ENCODE peak calls at places on chromosome 14, in four cellular contexts. One of them, this sample, is unnamed.

GRCh38 chr14:58491593-58491992 is 64.1 kb downstream of the KIAA0586 start:
- DNase-seq in mesothelial cell of epicardium: no peak
- DNase-seq in GM20000: no peak
- DNase-seq in nephron progenitor cell: no peak
- DNase-seq in this sample: no peak

GRCh38 chr14:37584211-37585100 is 10.6 kb downstream of the FOXA1 start:
- DNase-seq in mesothelial cell of epicardium: no peak
- DNase-seq in GM20000: peak; percentile 29
- DNase-seq in nephron progenitor cell: peak; percentile 29
- DNase-seq in this sample: no peak

GRCh38 chr14:75184447-75184846 is 8.0 kb upstream of the TMED10 start:
- DNase-seq in mesothelial cell of epicardium: no peak
- DNase-seq in GM20000: peak; percentile 34
- DNase-seq in nephron progenitor cell: no peak
- DNase-seq in this sample: no peak

GRCh38 chr14:38187475-38187874 is 20.2 kb upstream of the SSTR1 start:
- DNase-seq in mesothelial cell of epicardium: no peak
- DNase-seq in GM20000: no peak
- DNase-seq in nephron progenitor cell: no peak
- DNase-seq in this sample: no peak

GRCh38 chr14:45044638-45045037 is 39.3 kb upstream of the PRPF39 start:
- DNase-seq in mesothelial cell of epicardium: no peak
- DNase-seq in GM20000: no peak
- DNase-seq in nephron progenitor cell: no peak
- DNase-seq in this sample: no peak

GRCh38 chr14:77376380-77376770 is 519 bp downstream of the TMED8 start:
- DNase-seq in mesothelial cell of epicardium: peak; percentile 44
- DNase-seq in GM20000: peak; percentile 30
- DNase-seq in nephron progenitor cell: peak; percentile 25
- DNase-seq in this sample: peak; percentile 23

GRCh38 chr14:61662437-61663311 is 32.6 kb upstream of the HIF1A start:
- DNase-seq in mesothelial cell of epicardium: no peak
- DNase-seq in GM20000: peak; percentile 74
- DNase-seq in nephron progenitor cell: no peak
- DNase-seq in this sample: no peak

GRCh38 chr14:59161571-59162175 is 26.8 kb upstream of the DAAM1 start:
- DNase-seq in mesothelial cell of epicardium: no peak
- DNase-seq in GM20000: peak; percentile 16
- DNase-seq in nephron progenitor cell: peak; percentile 25
- DNase-seq in this sample: no peak

GRCh38 chr14:50985816-50986396 is 41.6 kb upstream of the PYGL start:
- DNase-seq in mesothelial cell of epicardium: no peak
- DNase-seq in GM20000: no peak
- DNase-seq in nephron progenitor cell: no peak
- DNase-seq in this sample: no peak

GRCh38 chr14:22333408-22334274 is 255.4 kb downstream of the DAD1 start:
- DNase-seq in mesothelial cell of epicardium: no peak
- DNase-seq in GM20000: no peak
- DNase-seq in nephron progenitor cell: no peak
- DNase-seq in this sample: no peak

GRCh38 chr14:50452285-50452684 is 55.6 kb upstream of the CDKL1 start:
- DNase-seq in mesothelial cell of epicardium: no peak
- DNase-seq in GM20000: no peak
- DNase-seq in nephron progenitor cell: no peak
- DNase-seq in this sample: no peak

GRCh38 chr14:37384870-37385596 is 187.3 kb downstream of the MIPOL1 start:
- DNase-seq in mesothelial cell of epicardium: no peak
- DNase-seq in GM20000: no peak
- DNase-seq in nephron progenitor cell: no peak
- DNase-seq in this sample: no peak

GRCh38 chr14:67940476-67940875 is 120.9 kb downstream of the RAD51B start:
- DNase-seq in mesothelial cell of epicardium: no peak
- DNase-seq in GM20000: no peak
- DNase-seq in nephron progenitor cell: no peak
- DNase-seq in this sample: no peak

GRCh38 chr14:91303091-91303923 is 58.8 kb upstream of the GPR68 start:
- DNase-seq in mesothelial cell of epicardium: no peak
- DNase-seq in GM20000: peak; percentile 89
- DNase-seq in nephron progenitor cell: peak; percentile 98
- DNase-seq in this sample: peak; percentile 95

GRCh38 chr14:45939572-45939971 is 686.6 kb upstream of the MIS18BP1 start:
- DNase-seq in mesothelial cell of epicardium: no peak
- DNase-seq in GM20000: no peak
- DNase-seq in nephron progenitor cell: no peak
- DNase-seq in this sample: no peak

GRCh38 chr14:78904094-78904493 is 733.9 kb downstream of the NRXN3 start:
- DNase-seq in mesothelial cell of epicardium: no peak
- DNase-seq in GM20000: no peak
- DNase-seq in nephron progenitor cell: no peak
- DNase-seq in this sample: no peak
- TF ChIP-seq CTCF in mesothelial cell of epicardium: no peak
- TF ChIP-seq CTCF in GM20000: no peak
- TF ChIP-seq CTCF in nephron progenitor cell: no peak
- TF ChIP-seq CTCF in this sample: peak; percentile 19

DNA sequence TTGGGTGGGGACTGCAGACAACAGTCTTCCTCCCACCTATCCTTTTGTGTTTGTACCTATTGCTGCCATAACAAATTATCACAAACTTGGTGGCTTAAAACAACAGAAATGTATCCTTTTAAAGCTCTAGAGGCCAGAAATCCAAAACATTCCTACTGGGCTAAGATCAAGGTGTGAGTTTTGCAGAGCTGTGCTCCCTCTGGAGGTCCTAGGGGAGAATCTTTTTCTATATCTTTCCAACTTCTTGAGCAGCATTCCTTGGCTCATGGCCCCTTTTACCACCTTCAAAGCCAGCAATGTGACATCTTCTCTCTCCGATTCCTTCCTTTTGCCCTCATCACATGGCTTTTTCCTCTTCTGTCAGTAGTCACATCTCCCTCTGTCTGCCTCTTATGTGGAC is 190.6 kb downstream of the TTC8 start:
- DNase-seq in mesothelial cell of epicardium: no peak
- DNase-seq in GM20000: no peak
- DNase-seq in nephron progenitor cell: no peak
- DNase-seq in this sample: no peak
- TF ChIP-seq CTCF in mesothelial cell of epicardium: no peak
- TF ChIP-seq CTCF in GM20000: no peak
- TF ChIP-seq CTCF in nephron progenitor cell: no peak
- TF ChIP-seq CTCF in this sample: no peak

GRCh38 chr14:39766397-39767000 is 334.3 kb upstream of the FBXO33 start:
- DNase-seq in mesothelial cell of epicardium: no peak
- DNase-seq in GM20000: no peak
- DNase-seq in nephron progenitor cell: no peak
- DNase-seq in this sample: no peak
- TF ChIP-seq CTCF in mesothelial cell of epicardium: no peak
- TF ChIP-seq CTCF in GM20000: no peak
- TF ChIP-seq CTCF in nephron progenitor cell: no peak
- TF ChIP-seq CTCF in this sample: no peak

GRCh38 chr14:87155850-87156491 is 837.0 kb downstream of the GALC start:
- DNase-seq in mesothelial cell of epicardium: no peak
- DNase-seq in GM20000: no peak
- DNase-seq in nephron progenitor cell: no peak
- DNase-seq in this sample: no peak
- TF ChIP-seq CTCF in mesothelial cell of epicardium: no peak
- TF ChIP-seq CTCF in GM20000: no peak
- TF ChIP-seq CTCF in nephron progenitor cell: no peak
- TF ChIP-seq CTCF in this sample: no peak

GRCh38 chr14:55133416-55133815 is 4.4 kb downstream of the LGALS3 start:
- DNase-seq in mesothelial cell of epicardium: no peak
- DNase-seq in GM20000: no peak
- DNase-seq in nephron progenitor cell: no peak
- DNase-seq in this sample: no peak
- TF ChIP-seq CTCF in mesothelial cell of epicardium: no peak
- TF ChIP-seq CTCF in GM20000: no peak
- TF ChIP-seq CTCF in nephron progenitor cell: no peak
- TF ChIP-seq CTCF in this sample: no peak

GRCh38 chr14:64885555-64885954 is 5.8 kb upstream of the SPTB start:
- DNase-seq in mesothelial cell of epicardium: no peak
- DNase-seq in GM20000: no peak
- DNase-seq in nephron progenitor cell: no peak
- DNase-seq in this sample: no peak

GRCh38 chr14:64878775-64879634 is 702 bp downstream of the SPTB start:
- DNase-seq in mesothelial cell of epicardium: peak; percentile 48
- DNase-seq in GM20000: peak; percentile 23
- DNase-seq in nephron progenitor cell: peak; percentile 44
- DNase-seq in this sample: peak; percentile 31

GRCh38 chr14:64880382-64881121 is 845 bp upstream of the SPTB start:
- DNase-seq in mesothelial cell of epicardium: peak; percentile 67
- DNase-seq in GM20000: peak; percentile 70
- DNase-seq in nephron progenitor cell: peak; percentile 74
- DNase-seq in this sample: peak; percentile 73

GRCh38 chr14:64875350-64875749 is 4.4 kb downstream of the SPTB start:
- DNase-seq in mesothelial cell of epicardium: no peak
- DNase-seq in GM20000: no peak
- DNase-seq in nephron progenitor cell: no peak
- DNase-seq in this sample: no peak

DNA sequence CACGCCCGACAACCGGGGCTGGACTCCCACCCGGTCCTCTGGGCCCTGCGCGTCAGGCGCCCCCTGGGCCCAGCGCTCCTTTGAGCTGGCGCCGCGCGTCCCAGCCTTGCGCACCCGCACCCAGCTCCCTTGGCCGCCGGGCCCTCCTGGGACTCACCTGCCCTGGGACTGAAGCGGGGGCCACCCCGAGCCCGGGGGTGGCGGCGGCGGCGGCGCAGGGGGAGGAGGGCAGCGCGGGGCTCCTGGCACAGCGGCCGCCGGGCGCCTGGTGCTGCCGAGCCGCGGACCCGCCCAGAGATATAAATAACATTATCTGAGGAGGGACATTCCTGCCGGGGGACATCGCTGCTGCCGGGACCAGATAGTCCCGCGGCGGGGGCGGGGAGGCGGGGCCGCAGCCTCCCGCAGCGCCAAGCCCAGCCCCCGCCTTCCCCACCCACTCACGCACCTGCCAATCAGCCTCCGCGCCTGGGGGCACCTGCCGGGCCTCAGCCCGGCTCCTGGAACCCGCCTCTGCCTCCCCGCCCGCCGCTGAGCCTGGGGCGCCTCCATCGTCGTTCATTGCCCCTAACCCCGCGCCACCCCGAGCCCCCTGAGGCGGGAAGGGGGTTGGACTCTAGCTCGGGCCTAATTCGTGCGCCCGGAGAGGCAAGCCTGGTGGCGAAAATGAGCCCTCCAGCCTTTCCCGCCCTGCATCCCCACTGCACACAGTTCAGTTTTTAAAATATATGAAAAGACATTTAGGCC is at the start of gene SPTB:
- DNase-seq in mesothelial cell of epicardium: peak; percentile 71
- DNase-seq in GM20000: peak; percentile 78
- DNase-seq in nephron progenitor cell: peak; percentile 71
- DNase-seq in this sample: peak; percentile 77
- TF ChIP-seq CTCF in mesothelial cell of epicardium: no peak
- TF ChIP-seq CTCF in GM20000: no peak
- TF ChIP-seq CTCF in nephron progenitor cell: no peak
- TF ChIP-seq CTCF in this sample: no peak

DNA sequence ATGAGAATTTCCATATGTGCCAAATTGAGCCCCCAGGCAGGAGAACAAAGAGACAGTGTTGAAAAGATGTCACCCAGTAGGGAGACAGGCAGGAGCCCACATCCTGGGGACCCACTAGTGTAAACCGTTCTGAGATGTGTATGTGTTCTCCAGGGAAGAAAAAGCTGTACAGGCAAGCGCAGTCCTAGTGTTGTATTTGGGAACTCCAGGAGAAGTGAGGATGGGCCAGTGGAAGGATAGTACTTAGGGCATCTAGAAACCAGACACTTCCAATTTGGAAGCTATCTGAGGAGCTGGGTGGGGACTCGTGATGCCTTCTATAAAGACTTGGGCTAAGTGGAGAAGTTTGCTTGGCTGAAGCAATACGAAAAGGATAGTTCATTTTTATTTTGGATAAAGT is 108.2 kb upstream of the ARHGAP5 start:
- DNase-seq in mesothelial cell of epicardium: no peak
- DNase-seq in GM20000: no peak
- DNase-seq in nephron progenitor cell: no peak
- DNase-seq in this sample: no peak
- TF ChIP-seq CTCF in mesothelial cell of epicardium: no peak
- TF ChIP-seq CTCF in GM20000: no peak
- TF ChIP-seq CTCF in nephron progenitor cell: no peak
- TF ChIP-seq CTCF in this sample: no peak

DNA sequence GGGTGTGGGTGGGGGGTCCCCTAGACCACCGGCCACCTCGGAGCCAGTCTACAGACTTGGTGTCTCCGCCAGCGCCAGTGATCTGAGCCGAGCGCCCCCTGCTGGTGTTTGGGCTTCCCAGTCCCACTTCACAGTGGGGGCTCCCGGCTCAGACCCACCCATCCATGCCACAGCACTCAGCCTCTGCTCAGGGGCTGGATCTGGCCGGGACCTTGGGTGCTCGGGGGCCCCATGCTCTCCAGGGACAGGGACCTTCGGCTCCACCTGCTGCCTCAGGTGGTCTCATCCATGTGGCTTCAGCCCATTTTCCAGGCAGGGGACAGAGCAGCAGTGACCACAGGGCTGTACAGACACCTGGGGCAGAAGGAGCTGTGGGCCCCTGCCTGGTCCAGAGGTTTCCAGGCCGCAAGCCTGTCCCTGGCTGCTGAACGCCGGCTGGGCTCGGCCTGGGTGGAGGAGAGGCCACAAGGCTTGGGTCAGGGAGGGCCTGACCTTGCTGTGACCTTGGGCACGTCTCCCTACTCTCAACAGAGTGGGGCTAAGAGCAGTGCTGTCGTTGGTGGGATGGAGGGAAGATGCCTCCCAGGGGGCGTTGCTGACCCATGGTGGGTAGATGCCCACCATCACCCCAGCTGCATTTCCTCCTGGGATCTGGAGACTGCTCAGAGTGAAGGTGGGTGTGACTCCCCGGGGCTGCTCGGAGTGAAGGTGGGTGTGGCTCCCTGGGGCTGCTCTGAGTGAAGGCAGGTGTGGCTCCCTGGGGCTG is 86.3 kb downstream of the KIF26A start:
- DNase-seq in mesothelial cell of epicardium: peak; percentile 63
- DNase-seq in GM20000: peak; percentile 62
- DNase-seq in nephron progenitor cell: peak; percentile 75
- DNase-seq in this sample: peak; percentile 88
- TF ChIP-seq CTCF in mesothelial cell of epicardium: peak; percentile 68
- TF ChIP-seq CTCF in GM20000: no peak
- TF ChIP-seq CTCF in nephron progenitor cell: peak; percentile 65
- TF ChIP-seq CTCF in this sample: peak; percentile 83

GRCh38 chr14:99194736-99195135 is 77.3 kb downstream of the BCL11B start:
- DNase-seq in mesothelial cell of epicardium: no peak
- DNase-seq in GM20000: no peak
- DNase-seq in nephron progenitor cell: no peak
- DNase-seq in this sample: no peak
- TF ChIP-seq CTCF in mesothelial cell of epicardium: no peak
- TF ChIP-seq CTCF in GM20000: no peak
- TF ChIP-seq CTCF in nephron progenitor cell: no peak
- TF ChIP-seq CTCF in this sample: no peak